ENCODE peak calls at places on chromosome 18, in five cellular contexts. D is mesendoderm, U is fibroblast of lung, G is substantia nigra, B is stomach. P is an unnamed sample.

GRCh38 chr18:61731693-61732376 is 161.0 kb downstream of the RNF152 start:
- DNase-seq in D (no peak), U (peak), B (no peak), G (no peak), P (no peak)

GRCh38 chr18:77103991-77104521 is 28.5 kb downstream of the MBP start:
- DNase-seq in B (no peak), U (no peak), G (no peak), D (no peak), P (no peak)

GRCh38 chr18:21997207-21998143 is 171.9 kb upstream of the GATA6 start:
- DNase-seq in D (peak), G (no peak), U (peak), B (no peak), P (no peak)

GRCh38 chr18:10530852-10531251 is 5.0 kb downstream of the NAPG start:
- DNase-seq in G (no peak), B (no peak), D (no peak), U (no peak), P (no peak)

GRCh38 chr18:61845212-61845611 is 47.6 kb downstream of the RNF152 start:
- DNase-seq in B (no peak), U (no peak), G (no peak), D (no peak), P (no peak)

GRCh38 chr18:79987566-79987965 is 797 bp downstream of the TXNL4A start:
- DNase-seq in D (no peak), B (no peak), G (no peak), U (peak), P (no peak)

GRCh38 chr18:49728542-49728941 is 84.8 kb downstream of the ACAA2 start:
- DNase-seq in U (peak), D (peak), G (no peak), B (peak), P (no peak)

GRCh38 chr18:13051159-13051558 is 60.0 kb downstream of the CEP192 start:
- DNase-seq in D (no peak), B (no peak), G (no peak), U (no peak), P (no peak)

GRCh38 chr18:43606800-43607199 is 329.5 kb upstream of the SYT4 start:
- DNase-seq in D (no peak), U (no peak), B (no peak), G (no peak), P (no peak)

GRCh38 chr18:9705183-9705864 is 2.8 kb upstream of the RAB31 start:
- DNase-seq in G (no peak), U (peak), D (no peak), B (no peak), P (no peak)

GRCh38 chr18:31248783-31249521 is 69.0 kb upstream of the DSG1 start:
- DNase-seq in D (no peak), B (no peak), U (no peak), G (no peak), P (no peak)

GRCh38 chr18:48734460-48734859 is 195.6 kb downstream of the CTIF start:
- DNase-seq in U (no peak), G (no peak), D (no peak), B (no peak), P (no peak)

GRCh38 chr18:67290421-67290820 is 226.1 kb downstream of the DSEL start:
- DNase-seq in G (no peak), U (peak), D (no peak), B (no peak), P (no peak)

GRCh38 chr18:46542545-46542944 is 114.5 kb downstream of the LOXHD1 start:
- DNase-seq in B (no peak), G (no peak), U (no peak), D (peak), P (no peak)

GRCh38 chr18:31426021-31426420 is 21.5 kb upstream of the DSG3 start:
- DNase-seq in G (no peak), D (no peak), B (no peak), U (no peak), P (no peak)

GRCh38 chr18:9574473-9575115 is 39.8 kb downstream of the PPP4R1 start:
- DNase-seq in G (no peak), B (no peak), D (peak), U (no peak), P (no peak)

GRCh38 chr18:12041561-12041960 is 52.1 kb upstream of the ANKRD62 start:
- DNase-seq in D (no peak), B (no peak), U (peak), G (no peak), P (no peak)

GRCh38 chr18:76819411-76820136 is 2.8 kb upstream of the ZNF236 start:
- DNase-seq in G (no peak), D (no peak), B (no peak), U (no peak), P (no peak)

GRCh38 chr18:53457068-53457467 is 767.4 kb downstream of the MBD2 start:
- DNase-seq in D (no peak), B (no peak), G (no peak), U (no peak), P (no peak)

GRCh38 chr18:79587298-79588125 is 92.1 kb upstream of the CTDP1 start:
- DNase-seq in U (no peak), D (no peak), B (no peak), G (no peak), P (no peak)

GRCh38 chr18:10705291-10705690 is 179.5 kb downstream of the NAPG start:
- DNase-seq in B (no peak), D (no peak), G (no peak), U (no peak), P (no peak)

GRCh38 chr18:827093-827677 is 15.1 kb upstream of the YES1 start:
- DNase-seq in U (no peak), G (no peak), B (no peak), D (no peak), P (no peak)

GRCh38 chr18:48821251-48821590 is 129.5 kb downstream of the SMAD7 start:
- DNase-seq in U (no peak), G (no peak), D (no peak), B (peak), P (no peak)

GRCh38 chr18:33817096-33817495 is 239.1 kb downstream of the ASXL3 start:
- DNase-seq in D (peak), G (no peak), U (peak), B (no peak), P (no peak)
- H3K27ac ChIP-seq in D (no peak), G (no peak), U (no peak), B (no peak), P (no peak)

GRCh38 chr18:57697434-57697833 is 75.8 kb upstream of the NARS1 start:
- DNase-seq in B (no peak), D (no peak), G (no peak), U (no peak), P (no peak)
- H3K27ac ChIP-seq in B (no peak), D (no peak), G (no peak), U (no peak), P (no peak)

GRCh38 chr18:63154350-63155152 is 165.0 kb downstream of the BCL2 start:
- DNase-seq in D (no peak), G (no peak), B (no peak), U (no peak), P (no peak)
- H3K27ac ChIP-seq in D (no peak), G (no peak), B (no peak), U (no peak), P (no peak)

GRCh38 chr18:58848685-58849084 is 16.0 kb upstream of the ZNF532 start:
- DNase-seq in U (no peak), B (no peak), G (no peak), D (peak), P (no peak)
- H3K27ac ChIP-seq in U (no peak), B (no peak), G (no peak), D (peak), P (no peak)

GRCh38 chr18:26888259-26888658 is 22.8 kb upstream of the AQP4 start:
- DNase-seq in B (no peak), G (no peak), U (no peak), D (no peak), P (no peak)

GRCh38 chr18:26894426-26894825 is 28.9 kb upstream of the AQP4 start:
- DNase-seq in U (no peak), B (no peak), G (no peak), D (no peak), P (no peak)

GRCh38 chr18:26894006-26894405 is 28.5 kb upstream of the AQP4 start:
- DNase-seq in D (no peak), B (no peak), G (peak), U (no peak), P (no peak)
- H3K27ac ChIP-seq in D (no peak), B (no peak), G (no peak), U (no peak), P (peak)

DNA sequence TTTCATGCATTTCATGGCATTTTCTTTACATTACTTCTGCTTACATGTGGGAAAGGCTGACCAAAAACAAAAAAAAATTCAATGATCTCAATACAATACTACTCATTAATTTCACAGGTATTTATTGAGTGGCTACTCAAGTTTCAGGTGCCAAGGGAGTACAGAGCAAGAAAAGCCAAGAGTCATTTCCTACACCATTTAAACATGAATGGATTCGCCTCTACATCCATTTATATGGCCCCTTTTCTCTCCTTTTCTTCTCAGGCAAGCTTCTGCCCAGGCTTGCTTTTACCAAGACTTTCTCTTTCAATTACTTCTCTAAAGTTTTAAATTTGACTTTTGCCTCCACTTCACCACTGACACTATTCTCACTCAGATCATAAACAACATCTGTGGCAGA is 1603.1 kb upstream of the CELF4 start:
- DNase-seq in D (no peak), G (no peak), B (no peak), U (no peak), P (no peak)
- H3K27ac ChIP-seq in D (no peak), G (no peak), B (no peak), U (no peak), P (no peak)

P was measured in caudate nucleus.